ENCODE peak calls at places on chromosome 4, in five cellular contexts. L is fibroblast of lung, M is H54, U is posterior cingulate gyrus, I is fibroblast of pulmonary artery. Y is an unnamed sample.

GRCh38 chr4:7103031-7103598 is 35.3 kb upstream of the GRPEL1 start:
- DNase-seq in L (peak), M (peak), U (peak), I (peak), Y (peak)

GRCh38 chr4:6748286-6748685 is 32.3 kb downstream of the BLOC1S4 start:
- DNase-seq in L (no peak), M (no peak), U (no peak), I (no peak), Y (no peak)

GRCh38 chr4:89284828-89285227 is 22.8 kb downstream of the GPRIN3 start:
- DNase-seq in L (no peak), M (no peak), U (no peak), I (no peak), Y (no peak)

GRCh38 chr4:90234916-90235547 is 107.8 kb downstream of the CCSER1 start:
- DNase-seq in L (no peak), M (no peak), U (peak), I (no peak), Y (no peak)

GRCh38 chr4:20395160-20395773 is 143.6 kb downstream of the SLIT2 start:
- DNase-seq in L (peak), M (no peak), U (peak), I (peak), Y (peak)

GRCh38 chr4:18733956-18734872 is 712.7 kb upstream of the LCORL start:
- DNase-seq in L (no peak), M (no peak), U (no peak), I (no peak), Y (no peak)

GRCh38 chr4:186693159-186693815 is 30.4 kb downstream of the FAT1 start:
- DNase-seq in L (peak), M (peak), U (no peak), I (peak), Y (peak)

GRCh38 chr4:144962300-144962699 is 135.7 kb downstream of the ANAPC10 start:
- DNase-seq in L (no peak), M (no peak), U (no peak), I (no peak), Y (no peak)

GRCh38 chr4:120633810-120634209 is 288.7 kb downstream of the PRDM5 start:
- DNase-seq in L (no peak), M (no peak), U (no peak), I (no peak), Y (no peak)

GRCh38 chr4:185424905-185425599 is 712 bp downstream of the UFSP2 start:
- DNase-seq in L (no peak), M (peak), U (no peak), I (peak), Y (peak)

GRCh38 chr4:38189445-38189844 is 229.2 kb downstream of the PTTG2 start:
- DNase-seq in L (peak), M (peak), U (no peak), I (peak), Y (peak)

GRCh38 chr4:56958111-56958517 is 19.3 kb downstream of the NOA1 start:
- DNase-seq in L (peak), M (peak), U (peak), I (peak), Y (peak)

GRCh38 chr4:141845901-141846300 is 209.5 kb downstream of the IL15 start:
- DNase-seq in L (no peak), M (no peak), U (no peak), I (no peak), Y (no peak)

GRCh38 chr4:83535520-83535944 is 376 bp upstream of the GPAT3 start:
- DNase-seq in L (peak), M (peak), U (peak), I (peak), Y (peak)

GRCh38 chr4:24849662-24850280 is 54.4 kb downstream of the SOD3 start:
- DNase-seq in L (no peak), M (no peak), U (no peak), I (no peak), Y (no peak)

GRCh38 chr4:7772708-7773385 is 166.8 kb downstream of the AFAP1 start:
- DNase-seq in L (no peak), M (no peak), U (peak), I (peak), Y (no peak)

GRCh38 chr4:155600246-155600645 is 66.4 kb upstream of the GUCY1A1 start:
- DNase-seq in L (peak), M (no peak), U (no peak), I (no peak), Y (no peak)

GRCh38 chr4:19455850-19456602 is 795.7 kb upstream of the SLIT2 start:
- DNase-seq in L (no peak), M (no peak), U (no peak), I (no peak), Y (no peak)

Y was measured in fibroblast of the conjunctiva.